ENCODE peak calls at places on chromosomes 13 and 19, in eight cellular contexts. One of them, this sample, is unnamed.

GRCh38 chr19:18784786-18785120 is 6.4 kb downstream of the COMP start:
- DNase-seq in anterior cingulate cortex: no peak
- DNase-seq in T-helper 9 cell: no peak
- DNase-seq in GF-D8: no peak
- DNase-seq in T-cell: no peak
- DNase-seq in right atrium auricular region: no peak
- DNase-seq in stimulated activated CD4-positive, alpha-beta T cell treated with anti-CD3 and anti-CD28 coated beads, TNF-alpha, amount 100 ng/mL, for 48 hours: no peak
- DNase-seq in effector memory CD8-positive, alpha-beta T cell: no peak
- DNase-seq in this sample: no peak

GRCh38 chr19:16252459-16253205 is 54.9 kb downstream of the AP1M1 start:
- DNase-seq in GF-D8: no peak
- DNase-seq in T-cell: no peak
- DNase-seq in effector memory CD8-positive, alpha-beta T cell: no peak
- DNase-seq in right atrium auricular region: no peak
- DNase-seq in anterior cingulate cortex: no peak
- DNase-seq in T-helper 9 cell: no peak
- DNase-seq in stimulated activated CD4-positive, alpha-beta T cell treated with anti-CD3 and anti-CD28 coated beads, TNF-alpha, amount 100 ng/mL, for 48 hours: no peak
- DNase-seq in this sample: no peak

GRCh38 chr19:39843919-39844793 is 2.0 kb downstream of the FBL start:
- DNase-seq in anterior cingulate cortex: no peak
- DNase-seq in GF-D8: no peak
- DNase-seq in T-helper 9 cell: no peak
- DNase-seq in stimulated activated CD4-positive, alpha-beta T cell treated with anti-CD3 and anti-CD28 coated beads, TNF-alpha, amount 100 ng/mL, for 48 hours: no peak
- DNase-seq in right atrium auricular region: no peak
- DNase-seq in T-cell: no peak
- DNase-seq in effector memory CD8-positive, alpha-beta T cell: peak
- DNase-seq in this sample: no peak

GRCh38 chr19:1003283-1003682 is 3.1 kb downstream of the GRIN3B start:
- DNase-seq in anterior cingulate cortex: no peak
- DNase-seq in right atrium auricular region: no peak
- DNase-seq in T-helper 9 cell: no peak
- DNase-seq in effector memory CD8-positive, alpha-beta T cell: no peak
- DNase-seq in T-cell: no peak
- DNase-seq in stimulated activated CD4-positive, alpha-beta T cell treated with anti-CD3 and anti-CD28 coated beads, TNF-alpha, amount 100 ng/mL, for 48 hours: no peak
- DNase-seq in GF-D8: no peak
- DNase-seq in this sample: no peak

GRCh38 chr13:44128522-44128921 is 245.1 kb upstream of the SERP2 start:
- DNase-seq in anterior cingulate cortex: peak
- DNase-seq in T-helper 9 cell: no peak
- DNase-seq in effector memory CD8-positive, alpha-beta T cell: no peak
- DNase-seq in stimulated activated CD4-positive, alpha-beta T cell treated with anti-CD3 and anti-CD28 coated beads, TNF-alpha, amount 100 ng/mL, for 48 hours: no peak
- DNase-seq in T-cell: no peak
- DNase-seq in GF-D8: no peak
- DNase-seq in right atrium auricular region: peak
- DNase-seq in this sample: no peak

GRCh38 chr19:13099073-13099999 is 3.3 kb downstream of the LYL1 start:
- DNase-seq in T-helper 9 cell: peak
- DNase-seq in stimulated activated CD4-positive, alpha-beta T cell treated with anti-CD3 and anti-CD28 coated beads, TNF-alpha, amount 100 ng/mL, for 48 hours: peak
- DNase-seq in effector memory CD8-positive, alpha-beta T cell: peak
- DNase-seq in anterior cingulate cortex: peak
- DNase-seq in right atrium auricular region: no peak
- DNase-seq in T-cell: peak
- DNase-seq in GF-D8: peak
- DNase-seq in this sample: peak

GRCh38 chr13:113802090-113802531 is 43.1 kb downstream of the TMEM255B start:
- DNase-seq in stimulated activated CD4-positive, alpha-beta T cell treated with anti-CD3 and anti-CD28 coated beads, TNF-alpha, amount 100 ng/mL, for 48 hours: no peak
- DNase-seq in T-cell: no peak
- DNase-seq in effector memory CD8-positive, alpha-beta T cell: no peak
- DNase-seq in right atrium auricular region: no peak
- DNase-seq in anterior cingulate cortex: no peak
- DNase-seq in T-helper 9 cell: no peak
- DNase-seq in GF-D8: peak
- DNase-seq in this sample: no peak

GRCh38 chr13:46603165-46603603 is 50.2 kb downstream of the LRCH1 start:
- DNase-seq in stimulated activated CD4-positive, alpha-beta T cell treated with anti-CD3 and anti-CD28 coated beads, TNF-alpha, amount 100 ng/mL, for 48 hours: no peak
- DNase-seq in T-cell: no peak
- DNase-seq in T-helper 9 cell: no peak
- DNase-seq in effector memory CD8-positive, alpha-beta T cell: no peak
- DNase-seq in right atrium auricular region: no peak
- DNase-seq in GF-D8: no peak
- DNase-seq in anterior cingulate cortex: no peak
- DNase-seq in this sample: no peak

GRCh38 chr13:47997384-47997783 is 3.7 kb downstream of the SUCLA2 start:
- DNase-seq in effector memory CD8-positive, alpha-beta T cell: no peak
- DNase-seq in GF-D8: no peak
- DNase-seq in stimulated activated CD4-positive, alpha-beta T cell treated with anti-CD3 and anti-CD28 coated beads, TNF-alpha, amount 100 ng/mL, for 48 hours: no peak
- DNase-seq in T-helper 9 cell: no peak
- DNase-seq in T-cell: no peak
- DNase-seq in right atrium auricular region: no peak
- DNase-seq in anterior cingulate cortex: no peak
- DNase-seq in this sample: no peak

This sample was measured in CD8-positive, alpha-beta memory T cell.